ENCODE peak calls at places on chromosomes 6 and 20, in four cellular contexts. F is PC-9, L is A549, Q is SK-N-SH. M is an unnamed sample.

GRCh38 chr20:37257993-37258392 is 3.6 kb downstream of the GHRH start:
- DNase-seq in F (no peak), L (no peak), Q (no peak), M (no peak)

GRCh38 chr20:57106030-57106682 is 160.3 kb downstream of the BMP7 start:
- DNase-seq in F (no peak), L (no peak), Q (peak), M (no peak)

GRCh38 chr6:11370191-11371018 is 137.9 kb upstream of the NEDD9 start:
- DNase-seq in F (no peak), L (no peak), Q (no peak), M (no peak)

GRCh38 chr20:47854687-47855212 is 69.5 kb upstream of the SULF2 start:
- DNase-seq in F (peak), L (peak), Q (peak), M (no peak)

GRCh38 chr6:43149260-43149659 is 21.8 kb upstream of the SRF start:
- DNase-seq in F (no peak), L (no peak), Q (no peak), M (no peak)

GRCh38 chr20:38108438-38109024 is 56.5 kb downstream of the TGM2 start:
- DNase-seq in F (no peak), L (no peak), Q (peak), M (no peak)

GRCh38 chr6:150417899-150418824 is 49.4 kb downstream of the IYD start:
- DNase-seq in F (no peak), L (peak), Q (peak), M (peak)

GRCh38 chr6:8085053-8085511 is 17.3 kb downstream of the EEF1E1 start:
- DNase-seq in F (peak), L (no peak), Q (no peak), M (peak)

GRCh38 chr6:160058603-160059215 is 62.9 kb upstream of the SLC22A1 start:
- DNase-seq in F (no peak), L (no peak), Q (no peak), M (no peak)

GRCh38 chr6:165231581-165232276 is 77.7 kb downstream of the C6orf118 start:
- DNase-seq in F (no peak), L (peak), Q (peak), M (peak)

GRCh38 chr20:13694420-13695150 is 55.9 kb upstream of the TASP1 start:
- DNase-seq in F (no peak), L (no peak), Q (no peak), M (no peak)

GRCh38 chr20:1526896-1527295 is 30.6 kb downstream of the SIRPD start:
- DNase-seq in F (no peak), L (no peak), Q (no peak), M (no peak)

GRCh38 chr20:51752343-51752951 is 15.7 kb downstream of the ATP9A start:
- DNase-seq in F (no peak), L (peak), Q (no peak), M (peak)

GRCh38 chr20:23013429-23013828 is 21.7 kb upstream of the SSTR4 start:
- DNase-seq in F (no peak), L (no peak), Q (no peak), M (no peak)

GRCh38 chr6:136249336-136249735 is 775 bp downstream of the MTFR2 start:
- DNase-seq in F (peak), L (no peak), Q (no peak), M (no peak)

GRCh38 chr6:118495639-118496296 is 52.3 kb upstream of the PLN start:
- DNase-seq in F (no peak), L (no peak), Q (no peak), M (peak)

GRCh38 chr20:5807431-5807830 is 57.2 kb downstream of the SHLD1 start:
- DNase-seq in F (no peak), L (no peak), Q (no peak), M (no peak)

GRCh38 chr6:106177786-106178185 is 91.7 kb downstream of the PRDM1 start:
- DNase-seq in F (no peak), L (no peak), Q (no peak), M (no peak)

GRCh38 chr6:100228437-100229424 is 234.7 kb upstream of the MCHR2 start:
- DNase-seq in F (peak), L (peak), Q (peak), M (no peak)

GRCh38 chr6:90478278-90478677 is 108.6 kb downstream of the MAP3K7 start:
- DNase-seq in F (no peak), L (no peak), Q (peak), M (no peak)

GRCh38 chr6:134295953-134296553 is 21.9 kb downstream of the SGK1 start:
- DNase-seq in F (peak), L (peak), Q (no peak), M (peak)

GRCh38 chr20:35301426-35301825 is 9.2 kb upstream of the FAM83C start:
- DNase-seq in F (no peak), L (no peak), Q (no peak), M (no peak)

GRCh38 chr20:63254536-63255384 is 497 bp upstream of the NKAIN4 start:
- DNase-seq in F (no peak), L (no peak), Q (no peak), M (no peak)

GRCh38 chr20:38460040-38460623 is 12.5 kb upstream of the RALGAPB start:
- DNase-seq in F (peak), L (peak), Q (peak), M (peak)

GRCh38 chr6:133890941-133891813 is 2.3 kb downstream of the TCF21 start:
- DNase-seq in F (peak), L (peak), Q (peak), M (no peak)

GRCh38 chr6:35411066-35411465 is 41.1 kb upstream of the FANCE start:
- DNase-seq in F (no peak), L (no peak), Q (no peak), M (no peak)

GRCh38 chr6:132369526-132369925 is 31.7 kb downstream of the MOXD1 start:
- DNase-seq in F (no peak), L (no peak), Q (no peak), M (no peak)

GRCh38 chr6:79949235-79949634 is 1.9 kb upstream of the ELOVL4 start:
- DNase-seq in F (peak), L (peak), Q (peak), M (peak)

GRCh38 chr20:35307666-35308653 is 15.7 kb upstream of the FAM83C start:
- DNase-seq in F (peak), L (no peak), Q (no peak), M (no peak)

GRCh38 chr6:51473996-51474975 is 613.1 kb downstream of the PKHD1 start:
- DNase-seq in F (no peak), L (no peak), Q (no peak), M (no peak)

GRCh38 chr6:3406928-3407809 is 49.7 kb downstream of the SLC22A23 start:
- DNase-seq in F (no peak), L (no peak), Q (no peak), M (no peak)

GRCh38 chr20:12012241-12013222 is 94.8 kb downstream of the BTBD3 start:
- DNase-seq in F (peak), L (peak), Q (peak), M (no peak)

GRCh38 chr20:59308493-59309201 is 8.2 kb downstream of the EDN3 start:
- DNase-seq in F (no peak), L (peak), Q (no peak), M (no peak)

GRCh38 chr6:29908710-29909109 is 33.6 kb upstream of the HLA-A start:
- DNase-seq in F (no peak), L (no peak), Q (no peak), M (no peak)

GRCh38 chr20:38692436-38693411 is 31.6 kb upstream of the SLC32A1 start:
- DNase-seq in F (peak), L (no peak), Q (peak), M (no peak)

DNA sequence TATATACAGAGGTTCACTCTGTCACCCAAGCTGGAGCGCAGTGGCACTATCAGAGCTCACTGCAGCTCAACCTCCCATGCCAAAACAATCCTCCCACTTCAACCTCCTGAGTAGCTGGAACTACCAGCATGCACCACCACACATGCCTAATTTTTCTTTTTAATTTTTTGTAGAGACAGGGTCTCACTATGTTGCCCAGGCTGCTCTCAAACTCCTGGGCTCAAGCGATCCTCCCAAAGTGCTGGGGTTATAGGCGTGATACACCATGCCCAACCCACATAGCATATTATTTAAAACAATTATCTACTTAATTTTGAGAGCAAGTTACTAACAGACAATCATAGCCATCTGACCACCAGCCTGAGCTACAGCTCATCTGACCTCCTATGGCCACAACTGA is 459.9 kb upstream of the JARID2 start:
- DNase-seq in F (no peak), L (no peak), Q (no peak), M (no peak)
- H3K27ac ChIP-seq in F (no peak), L (no peak), Q (no peak), M (no peak)

DNA sequence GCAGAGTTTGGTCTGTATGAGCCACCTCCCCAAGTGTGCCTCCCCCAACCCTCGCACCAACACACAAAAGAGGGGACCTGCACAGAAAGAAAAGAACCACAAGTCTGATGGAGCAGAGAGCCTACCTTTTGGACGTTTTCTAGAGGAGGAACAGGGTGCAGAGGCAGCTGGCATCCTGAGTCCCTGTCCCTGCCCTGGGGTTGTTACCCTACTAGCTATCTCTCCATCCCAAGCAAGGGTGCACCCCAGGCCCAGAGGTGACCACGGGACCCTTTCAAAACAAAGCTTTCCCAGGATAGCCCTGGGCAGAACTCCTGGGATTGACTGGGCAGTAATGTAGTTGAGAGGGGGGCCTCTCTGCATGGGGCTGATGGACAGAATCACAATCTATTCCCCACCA is 9.7 kb upstream of the MATN4 start:
- DNase-seq in F (no peak), L (no peak), Q (no peak), M (no peak)
- H3K27ac ChIP-seq in F (no peak), L (no peak), Q (no peak), M (no peak)

DNA sequence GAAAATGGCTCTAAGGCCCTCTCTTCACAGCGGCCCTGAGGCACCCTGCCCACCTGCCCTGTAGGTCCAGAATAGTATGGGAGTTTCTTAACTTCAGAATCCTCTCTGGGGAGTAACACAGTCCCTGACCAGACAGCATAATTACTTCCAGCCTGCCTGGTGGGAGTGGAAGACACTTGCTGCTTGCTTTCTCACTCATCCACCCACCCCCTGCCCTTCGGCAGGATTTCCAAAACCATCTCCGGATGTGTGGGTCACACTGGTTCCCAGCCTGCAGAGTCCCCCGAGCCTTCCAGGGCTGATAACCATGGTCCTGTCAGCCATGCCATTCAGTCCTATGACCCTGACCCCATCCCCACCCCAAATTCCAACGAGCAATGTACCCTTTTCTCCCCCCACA is 5.4 kb downstream of the SLC29A1 start:
- DNase-seq in F (no peak), L (no peak), Q (no peak), M (no peak)
- H3K27ac ChIP-seq in F (no peak), L (no peak), Q (peak), M (no peak)

GRCh38 chr6:56911847-56912246 is 43.1 kb upstream of the BEND6 start:
- DNase-seq in F (peak), L (no peak), Q (no peak), M (no peak)
- H3K27ac ChIP-seq in F (peak), L (no peak), Q (peak), M (no peak)

DNA sequence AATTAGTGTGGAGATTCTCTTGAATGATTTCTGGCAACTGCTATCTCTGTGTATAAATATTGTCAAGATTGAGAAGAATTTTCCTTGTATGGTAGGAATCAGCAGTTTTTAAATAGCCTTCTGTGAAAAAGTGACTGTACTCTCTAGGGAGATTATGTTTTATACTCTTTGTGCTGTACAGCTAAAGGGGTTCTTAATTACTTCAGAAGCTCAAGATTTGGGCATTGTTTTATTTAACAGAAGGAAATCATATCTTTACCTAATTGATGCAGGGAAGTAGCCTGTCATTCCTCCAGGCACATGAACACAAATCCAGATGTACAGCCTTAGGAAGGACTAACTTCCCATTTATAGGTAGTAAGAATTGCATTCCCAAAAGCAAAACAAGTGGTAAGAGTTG is 1.3 kb downstream of the CALHM5 start:
- DNase-seq in F (no peak), L (no peak), Q (no peak), M (no peak)
- H3K27ac ChIP-seq in F (no peak), L (no peak), Q (peak), M (peak)